ENCODE peak calls at places on chromosome X, in six cellular contexts. E is colonic mucosa, S is astrocyte of the spinal cord, W is HCT116, T is ureter, U is neural progenitor cell. C is an unnamed sample.

GRCh38 chrX:40172169-40172979 is 74.6 kb upstream of the BCOR start:
- DNase-seq in E (peak), S (peak), W (no peak), T (no peak), U (peak), C (peak)

GRCh38 chrX:132367984-132368383 is 120.9 kb downstream of the MBNL3 start:
- DNase-seq in E (no peak), S (no peak), W (no peak), T (no peak), U (no peak), C (no peak)

GRCh38 chrX:47145408-47146120 is 543 bp downstream of the RBM10 start:
- DNase-seq in E (peak), S (no peak), W (no peak), T (no peak), U (no peak), C (no peak)

GRCh38 chrX:150326843-150327242 is 36.3 kb upstream of the MAMLD1 start:
- DNase-seq in E (no peak), S (no peak), W (no peak), T (no peak), U (no peak), C (no peak)

GRCh38 chrX:104084534-104085277 is 8.7 kb upstream of the TMSB15C start:
- DNase-seq in E (no peak), S (no peak), W (no peak), T (no peak), U (no peak), C (no peak)

GRCh38 chrX:56975611-56976010 is 19.7 kb downstream of the SPIN3 start:
- DNase-seq in E (no peak), S (no peak), W (no peak), T (no peak), U (peak), C (no peak)

GRCh38 chrX:39836802-39837420 is 260.8 kb downstream of the BCOR start:
- DNase-seq in E (no peak), S (no peak), W (no peak), T (no peak), U (no peak), C (no peak)

GRCh38 chrX:20217279-20217678 is 49.4 kb downstream of the RPS6KA3 start:
- DNase-seq in E (no peak), S (peak), W (peak), T (no peak), U (no peak), C (no peak)

GRCh38 chrX:21638311-21638710 is 19.8 kb downstream of the KLHL34 start:
- DNase-seq in E (no peak), S (peak), W (no peak), T (no peak), U (no peak), C (no peak)